ENCODE peak calls at places on chromosomes 13 and 19, in ten cellular contexts. Q is endodermal cell, G is heart right ventricle, S is left ventricle myocardium inferior, L is bronchial epithelial cell, V is mammary epithelial cell, P is lower lobe of right lung, C is HCT116, F is GM23248, T is neural progenitor cell. X is an unnamed sample.

GRCh38 chr19:48926909-48927308 is 6.6 kb upstream of the DHDH start:
- DNase-seq in Q (no peak), G (peak; percentile 48), S (no peak), L (peak; percentile 99), V (peak; percentile 99), P (peak; percentile 70), C (peak; percentile 75), F (peak; percentile 100), T (no peak), X (no peak)

GRCh38 chr19:3434630-3435553 is 45.4 kb downstream of the SMIM24 start:
- DNase-seq in Q (peak; percentile 99), G (peak; percentile 97), S (peak; percentile 96), L (peak; percentile 86), V (peak; percentile 94), P (peak; percentile 98), C (peak; percentile 90), F (peak; percentile 99), T (peak; percentile 98), X (peak; percentile 100)

GRCh38 chr13:23993439-23993980 is 96.2 kb upstream of the C1QTNF9B start:
- DNase-seq in Q (no peak), G (no peak), S (no peak), L (no peak), V (no peak), P (no peak), C (no peak), F (no peak), T (no peak), X (no peak)

GRCh38 chr13:92843549-92843948 is 383.1 kb upstream of the GPC6 start:
- DNase-seq in Q (no peak), G (no peak), S (no peak), L (peak; percentile 69), V (peak; percentile 60), P (no peak), C (no peak), F (peak; percentile 61), T (no peak), X (no peak)

GRCh38 chr19:38842439-38843174 is 7.2 kb downstream of the HNRNPL start:
- DNase-seq in Q (no peak), G (no peak), S (no peak), L (no peak), V (no peak), P (no peak), C (no peak), F (no peak), T (no peak), X (no peak)

GRCh38 chr19:18205180-18205915 is 1.5 kb upstream of the RAB3A start:
- DNase-seq in Q (peak; percentile 85), G (peak; percentile 92), S (peak; percentile 86), L (peak; percentile 25), V (peak; percentile 32), P (peak; percentile 82), C (no peak), F (peak; percentile 92), T (peak; percentile 77), X (peak; percentile 89)

GRCh38 chr19:53981408-53981998 is 9.9 kb upstream of the CACNG6 start:
- DNase-seq in Q (peak; percentile 71), G (no peak), S (no peak), L (no peak), V (no peak), P (no peak), C (no peak), F (no peak), T (no peak), X (no peak)

GRCh38 chr13:106205871-106206270 is 329.6 kb downstream of the EFNB2 start:
- DNase-seq in Q (peak; percentile 43), G (no peak), S (no peak), L (no peak), V (no peak), P (no peak), C (no peak), F (no peak), T (no peak), X (no peak)

GRCh38 chr13:114283581-114283980 is 2.2 kb downstream of the UPF3A start:
- DNase-seq in Q (no peak), G (no peak), S (no peak), L (no peak), V (no peak), P (no peak), C (no peak), F (no peak), T (no peak), X (no peak)

GRCh38 chr13:114279146-114279545 is 2.3 kb upstream of the UPF3A start:
- DNase-seq in Q (no peak), G (no peak), S (no peak), L (no peak), V (no peak), P (no peak), C (no peak), F (no peak), T (no peak), X (no peak)

GRCh38 chr13:114282143-114282685 is 813 bp downstream of the UPF3A start:
- DNase-seq in Q (peak; percentile 75), G (peak; percentile 39), S (peak; percentile 21), L (peak; percentile 60), V (peak; percentile 81), P (peak; percentile 68), C (no peak), F (peak; percentile 90), T (peak; percentile 72), X (peak; percentile 53)

GRCh38 chr13:114281351-114282142 is at the start of gene UPF3A:
- DNase-seq in Q (peak; percentile 98), G (peak; percentile 94), S (peak; percentile 93), L (peak; percentile 63), V (peak; percentile 87), P (peak; percentile 92), C (peak; percentile 81), F (peak; percentile 95), T (peak; percentile 96), X (peak; percentile 92)

GRCh38 chr13:114279770-114280169 is 1.6 kb upstream of the UPF3A start:
- DNase-seq in Q (no peak), G (no peak), S (no peak), L (no peak), V (no peak), P (no peak), C (no peak), F (no peak), T (no peak), X (no peak)
- H3K36me3 ChIP-seq in Q (peaks cover 31% of the 10 kb centered on the region), G (no peaks in the 10 kb centered on the region), S (peaks cover 31% of the 10 kb centered on the region), L (peaks cover 4% of the 10 kb centered on the region), V (peaks cover 3% of the 10 kb centered on the region), P (peaks cover 35% of the 10 kb centered on the region), C (peaks cover 2% of the 10 kb centered on the region), F (peaks cover 25% of the 10 kb centered on the region), T (no peaks in the 10 kb centered on the region), X (no peaks in the 10 kb centered on the region)

DNA sequence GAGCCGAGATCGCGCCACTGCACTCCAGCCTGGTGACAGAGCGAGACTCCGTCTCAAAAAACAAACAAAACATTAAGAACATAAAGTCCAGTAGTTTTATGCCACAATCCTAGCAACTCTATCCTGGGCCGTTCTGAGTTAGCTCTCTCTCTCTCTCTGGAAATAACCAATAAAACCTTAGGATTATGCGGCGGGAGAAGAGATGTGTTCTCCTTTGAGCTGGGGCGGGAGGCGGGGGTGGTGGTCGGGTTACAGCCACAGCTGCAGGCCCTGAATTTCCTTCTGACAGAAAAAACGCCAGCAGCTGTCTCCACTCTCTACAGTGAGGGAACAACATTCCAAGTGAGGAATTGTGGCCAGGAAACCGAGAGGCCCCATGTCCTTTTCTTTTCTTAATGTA is 9.0 kb upstream of the PNMA8A start:
- DNase-seq in Q (peak; percentile 58), G (peak; percentile 50), S (no peak), L (no peak), V (no peak), P (no peak), C (no peak), F (peak; percentile 50), T (peak; percentile 65), X (no peak)
- H3K27me3 ChIP-seq in Q (no peaks in the 10 kb centered on the region), G (no peaks in the 10 kb centered on the region), S (peaks cover 6% of the 10 kb centered on the region), L (no peaks in the 10 kb centered on the region), V (no peaks in the 10 kb centered on the region), P (no peaks in the 10 kb centered on the region), C (no peaks in the 10 kb centered on the region), F (no peaks in the 10 kb centered on the region), T (no peaks in the 10 kb centered on the region), X (no peaks in the 10 kb centered on the region)

GRCh38 chr13:47135800-47136658 is 239.2 kb upstream of the HTR2A start:
- DNase-seq in Q (no peak), G (no peak), S (no peak), L (no peak), V (no peak), P (no peak), C (no peak), F (no peak), T (no peak), X (no peak)

GRCh38 chr13:47136659-47136975 is 239.8 kb upstream of the HTR2A start:
- DNase-seq in Q (no peak), G (no peak), S (no peak), L (no peak), V (no peak), P (no peak), C (no peak), F (no peak), T (no peak), X (no peak)

GRCh38 chr13:47134939-47135489 is 238.2 kb upstream of the HTR2A start:
- DNase-seq in Q (no peak), G (no peak), S (no peak), L (no peak), V (no peak), P (no peak), C (no peak), F (no peak), T (no peak), X (no peak)

DNA sequence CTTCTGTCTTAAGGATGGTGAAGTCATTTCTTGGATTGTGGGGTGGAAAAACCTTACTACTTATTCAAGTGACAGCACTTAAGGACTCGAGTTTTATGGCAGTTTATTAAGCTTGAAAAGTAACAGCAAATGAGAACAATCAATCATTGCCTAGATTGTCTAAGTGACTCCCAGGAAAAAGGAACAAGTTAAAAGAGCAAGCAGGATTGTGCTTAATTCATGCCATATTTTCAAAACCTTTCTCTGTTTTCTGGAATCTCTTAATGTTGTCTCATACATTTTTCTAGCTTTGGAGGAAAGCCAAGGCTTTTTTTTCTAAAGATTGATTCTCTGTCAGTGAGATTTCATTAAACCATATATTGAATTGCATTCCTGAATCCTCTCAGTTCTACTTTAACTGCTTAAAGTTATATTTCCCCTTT is 236.2 kb upstream of the HTR2A start:
- DNase-seq in Q (no peak), G (no peak), S (no peak), L (no peak), V (no peak), P (no peak), C (no peak), F (no peak), T (no peak), X (no peak)
- H3K36me3 ChIP-seq in Q (no peaks in the 10 kb centered on the region), G (no peaks in the 10 kb centered on the region), S (no peaks in the 10 kb centered on the region), L (no peaks in the 10 kb centered on the region), V (no peaks in the 10 kb centered on the region), P (no peaks in the 10 kb centered on the region), C (no peaks in the 10 kb centered on the region), F (no peaks in the 10 kb centered on the region), T (no peaks in the 10 kb centered on the region), X (no peaks in the 10 kb centered on the region)

GRCh38 chr13:21672811-21673591 is 2.1 kb downstream of the FGF9 start:
- DNase-seq in Q (no peak), G (no peak), S (no peak), L (no peak), V (no peak), P (no peak), C (no peak), F (peak; percentile 20), T (peak; percentile 20), X (no peak)

GRCh38 chr13:21675095-21676007 is 4.5 kb downstream of the FGF9 start:
- DNase-seq in Q (peak; percentile 74), G (peak; percentile 43), S (peak; percentile 32), L (no peak), V (no peak), P (peak; percentile 50), C (no peak), F (peak; percentile 25), T (peak; percentile 56), X (no peak)

GRCh38 chr13:21673592-21674270 is 2.9 kb downstream of the FGF9 start:
- DNase-seq in Q (peak; percentile 84), G (no peak), S (peak; percentile 46), L (no peak), V (peak; percentile 47), P (peak; percentile 62), C (no peak), F (peak; percentile 63), T (peak; percentile 87), X (no peak)

GRCh38 chr13:21676611-21677021 is 5.7 kb downstream of the FGF9 start:
- DNase-seq in Q (peak; percentile 90), G (no peak), S (no peak), L (no peak), V (no peak), P (peak; percentile 55), C (no peak), F (no peak), T (peak; percentile 69), X (no peak)

DNA sequence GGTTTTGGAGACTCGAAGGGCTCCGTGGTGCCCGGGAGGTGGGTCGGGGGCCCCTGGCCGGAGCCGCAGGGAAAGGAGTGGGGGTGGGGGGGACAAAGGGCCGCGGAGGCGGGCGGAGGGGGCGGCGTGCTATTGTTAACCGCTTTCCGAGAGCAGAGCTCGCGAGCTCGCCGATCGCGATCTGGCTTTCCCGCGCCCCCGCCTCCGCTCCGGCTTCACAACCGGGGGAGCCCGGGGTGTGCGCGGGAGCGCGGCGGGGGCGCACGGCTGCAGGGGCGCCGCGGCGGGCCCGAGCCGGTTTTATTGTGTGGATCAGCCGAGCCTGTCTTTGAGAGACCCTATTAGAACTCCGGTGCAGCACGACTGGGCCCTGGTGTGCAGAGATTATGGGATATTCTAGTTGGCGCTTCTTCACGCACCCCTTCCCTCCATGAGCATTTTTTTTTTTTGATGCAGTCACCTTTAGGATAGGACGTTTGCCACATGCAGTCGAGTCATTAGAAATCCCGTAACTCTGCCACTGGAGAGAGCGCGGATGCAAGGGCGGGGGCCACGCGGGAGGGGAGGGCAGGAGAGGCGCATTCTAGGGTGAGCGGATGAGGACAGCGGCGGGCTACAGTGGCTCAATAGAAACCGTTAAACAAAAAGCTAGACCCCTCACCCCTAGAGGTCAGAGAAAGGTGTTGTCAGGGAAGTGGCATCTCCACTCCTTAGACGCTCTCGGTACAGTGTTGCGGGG is 3.6 kb downstream of the FGF9 start:
- DNase-seq in Q (peak; percentile 72), G (peak; percentile 33), S (peak; percentile 41), L (no peak), V (no peak), P (no peak), C (no peak), F (peak; percentile 42), T (peak; percentile 77), X (no peak)
- H3K27me3 ChIP-seq in Q (peaks cover 72% of the 10 kb centered on the region), G (no peaks in the 10 kb centered on the region), S (peaks cover 76% of the 10 kb centered on the region), L (peaks cover 7% of the 10 kb centered on the region), V (peaks cover 24% of the 10 kb centered on the region), P (peaks cover 56% of the 10 kb centered on the region), C (peaks cover 27% of the 10 kb centered on the region), F (peaks cover 69% of the 10 kb centered on the region), T (peaks cover 78% of the 10 kb centered on the region), X (no peaks in the 10 kb centered on the region)

X was measured in aorta.